ENCODE peak calls at places on chromosomes 6 and 20, in eight cellular contexts. M is Calu3, K is neural progenitor cell, W is cardiac fibroblast, O is endothelial cell, N is fibroblast of villous mesenchyme, X is mammary epithelial cell, Z is cardiac muscle cell. C is an unnamed sample.

GRCh38 chr20:24723953-24724352 is 225.1 kb upstream of the CST7 start:
- DNase-seq in K (no peak), M (no peak), O (no peak), Z (no peak), W (no peak), X (no peak), N (no peak), C (no peak)

GRCh38 chr6:170271771-170272314 is 19.0 kb downstream of the DLL1 start:
- DNase-seq in K (no peak), W (no peak), X (no peak), O (no peak), Z (no peak), M (no peak), N (no peak), C (no peak)

GRCh38 chr20:37596890-37597539 is 69.3 kb upstream of the BLCAP start:
- DNase-seq in W (no peak), O (no peak), Z (no peak), M (no peak), N (no peak), X (no peak), K (no peak), C (peak; percentile 20)

GRCh38 chr6:29552512-29553051 is 7.0 kb downstream of the UBD start:
- DNase-seq in N (peak; percentile 85), X (peak; percentile 53), O (no peak), M (no peak), W (peak; percentile 83), K (peak; percentile 35), Z (peak; percentile 79), C (no peak)

GRCh38 chr6:163926642-163927041 is 512.1 kb downstream of the QKI start:
- DNase-seq in O (no peak), M (no peak), W (no peak), N (no peak), X (no peak), Z (no peak), K (no peak), C (no peak)

GRCh38 chr6:87407531-87407895 is 259 bp upstream of the CFAP206 start:
- DNase-seq in K (no peak), O (no peak), Z (peak; percentile 57), N (peak; percentile 56), X (no peak), M (peak; percentile 44), W (peak; percentile 62), C (no peak)

GRCh38 chr6:149544646-149545257 is 1.1 kb downstream of the PPIL4 start:
- DNase-seq in X (peak; percentile 24), W (no peak), N (no peak), M (no peak), K (no peak), O (no peak), Z (no peak), C (no peak)

GRCh38 chr20:14512856-14513255 is 175.4 kb upstream of the FLRT3 start:
- DNase-seq in X (no peak), O (no peak), N (no peak), K (no peak), M (no peak), W (no peak), Z (no peak), C (no peak)

GRCh38 chr6:127816643-127817042 is 84.2 kb downstream of the THEMIS start:
- DNase-seq in W (no peak), Z (no peak), M (no peak), O (no peak), X (no peak), K (no peak), N (no peak), C (no peak)

GRCh38 chr20:32040142-32040953 is 11.7 kb upstream of the HCK start:
- DNase-seq in M (no peak), K (no peak), X (peak; percentile 27), O (no peak), W (no peak), N (no peak), Z (no peak), C (no peak)

GRCh38 chr20:23162887-23163286 is 76.8 kb upstream of the CD93 start:
- DNase-seq in X (no peak), Z (no peak), K (no peak), M (no peak), O (no peak), N (no peak), W (no peak), C (no peak)

GRCh38 chr6:85771925-85772430 is 129.3 kb upstream of the SYNCRIP start:
- DNase-seq in K (peak; percentile 4), W (no peak), O (no peak), N (no peak), M (no peak), Z (no peak), X (no peak), C (no peak)

GRCh38 chr6:157762636-157763035 is 60.4 kb upstream of the SNX9 start:
- DNase-seq in X (no peak), W (peak; percentile 22), O (no peak), K (no peak), Z (no peak), M (no peak), N (peak; percentile 34), C (no peak)

GRCh38 chr20:10603378-10603777 is 70.4 kb downstream of the JAG1 start:
- DNase-seq in N (peak; percentile 53), O (no peak), Z (no peak), X (no peak), M (no peak), W (no peak), K (no peak), C (no peak)

GRCh38 chr20:58192567-58192966 is 35.9 kb downstream of the ANKRD60 start:
- DNase-seq in O (peak; percentile 48), Z (no peak), X (no peak), K (no peak), W (no peak), M (peak; percentile 30), N (no peak), C (peak; percentile 54)

GRCh38 chr6:40799296-40800020 is 212.3 kb upstream of the LRFN2 start:
- DNase-seq in X (no peak), Z (no peak), O (no peak), N (no peak), K (no peak), M (no peak), W (no peak), C (no peak)

GRCh38 chr6:20589266-20589665 is 55.0 kb downstream of the CDKAL1 start:
- DNase-seq in O (no peak), N (peak; percentile 25), X (no peak), W (no peak), M (peak; percentile 8), Z (peak; percentile 67), K (no peak), C (no peak)

GRCh38 chr6:153108320-153108719 is 22.8 kb downstream of the RGS17 start:
- DNase-seq in N (peak; percentile 49), K (peak; percentile 19), X (no peak), M (no peak), W (peak; percentile 54), O (no peak), Z (peak; percentile 53), C (no peak)

DNA sequence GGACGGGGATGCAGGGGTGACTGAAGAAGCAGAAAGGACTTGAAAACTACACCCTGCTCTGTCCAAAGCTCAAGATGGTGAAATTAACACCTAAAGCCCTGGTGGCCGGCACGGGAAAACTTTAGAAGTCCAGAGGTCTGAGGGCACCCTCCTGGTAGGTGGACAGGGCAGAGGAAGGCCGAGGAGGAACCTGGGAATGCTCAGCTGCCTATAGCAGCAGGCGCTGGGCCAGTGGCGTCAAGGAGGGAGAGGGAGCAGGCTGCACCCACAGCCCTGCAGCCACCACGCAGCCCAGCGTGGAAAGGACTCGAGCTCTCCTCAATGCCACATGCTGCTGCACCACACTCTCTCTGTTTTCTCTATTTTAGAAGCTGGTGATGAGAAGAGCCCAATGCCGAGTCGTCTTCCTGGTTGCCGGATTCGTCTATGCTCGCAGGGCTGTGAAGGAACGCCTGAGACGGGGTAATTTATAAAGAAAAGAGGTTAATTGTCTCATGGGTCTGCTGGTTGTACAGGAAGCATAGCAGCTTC is 248.3 kb upstream of the AFDN start:
- DNase-seq in N (no peak), X (no peak), M (no peak), Z (no peak), K (no peak), O (no peak), W (no peak), C (no peak)
- TF ChIP-seq CTCF in N (no peak), X (no peak), M (no peak), Z (no peak), K (no peak), O (no peak), W (no peak), C (no peak)

GRCh38 chr6:43147691-43148477 is 23.2 kb upstream of the SRF start:
- DNase-seq in N (no peak), W (no peak), O (no peak), X (no peak), K (no peak), M (no peak), Z (no peak), C (no peak)
- TF ChIP-seq CTCF in N (no peak), W (no peak), O (no peak), X (no peak), K (no peak), M (no peak), Z (no peak), C (no peak)

DNA sequence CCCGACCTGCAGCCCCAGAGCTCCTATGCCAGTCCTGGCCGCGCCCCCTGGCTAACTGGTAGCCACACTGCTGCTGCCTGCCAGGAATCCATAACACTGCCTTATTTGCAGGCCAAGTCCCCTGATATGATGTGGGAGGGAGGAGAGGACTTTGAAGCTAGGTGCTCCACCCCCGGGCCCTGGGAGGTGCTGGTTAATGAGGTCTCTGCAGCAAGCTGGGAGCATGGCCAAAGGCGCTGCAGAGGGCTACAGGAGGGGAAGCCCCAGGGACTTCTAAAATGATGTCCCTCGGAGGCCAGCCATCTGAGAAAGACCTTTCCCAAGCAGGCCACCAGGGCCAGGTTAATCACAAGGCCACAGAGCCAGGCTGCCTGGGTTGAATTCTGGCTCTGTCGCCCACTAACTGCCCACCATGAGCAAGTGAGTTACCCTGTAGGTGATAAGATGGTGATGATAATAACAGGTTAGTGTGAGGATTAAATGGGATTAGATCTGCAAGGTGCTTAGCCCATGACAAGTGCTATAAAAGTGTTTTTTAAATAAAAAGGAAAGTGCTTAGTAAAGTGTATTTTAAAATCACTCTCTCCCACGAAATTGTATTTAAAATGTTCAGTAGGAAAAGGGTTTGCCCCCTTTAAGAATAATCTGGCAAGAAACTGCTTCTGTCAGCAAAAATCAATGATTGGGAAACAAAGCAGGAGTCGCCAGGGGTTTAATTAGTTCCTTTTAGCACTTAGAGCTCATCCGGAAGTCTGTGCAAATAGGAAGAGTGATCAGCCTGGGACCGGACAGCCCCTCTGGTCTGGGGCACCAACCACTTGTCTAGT is 150.6 kb downstream of the GRM4 start:
- DNase-seq in Z (no peak), O (no peak), M (no peak), N (peak; percentile 3), W (no peak), X (no peak), K (no peak), C (no peak)
- TF ChIP-seq CTCF in Z (no peak), O (no peak), M (peak; percentile 11), N (no peak), W (no peak), X (no peak), K (no peak), C (no peak)

DNA sequence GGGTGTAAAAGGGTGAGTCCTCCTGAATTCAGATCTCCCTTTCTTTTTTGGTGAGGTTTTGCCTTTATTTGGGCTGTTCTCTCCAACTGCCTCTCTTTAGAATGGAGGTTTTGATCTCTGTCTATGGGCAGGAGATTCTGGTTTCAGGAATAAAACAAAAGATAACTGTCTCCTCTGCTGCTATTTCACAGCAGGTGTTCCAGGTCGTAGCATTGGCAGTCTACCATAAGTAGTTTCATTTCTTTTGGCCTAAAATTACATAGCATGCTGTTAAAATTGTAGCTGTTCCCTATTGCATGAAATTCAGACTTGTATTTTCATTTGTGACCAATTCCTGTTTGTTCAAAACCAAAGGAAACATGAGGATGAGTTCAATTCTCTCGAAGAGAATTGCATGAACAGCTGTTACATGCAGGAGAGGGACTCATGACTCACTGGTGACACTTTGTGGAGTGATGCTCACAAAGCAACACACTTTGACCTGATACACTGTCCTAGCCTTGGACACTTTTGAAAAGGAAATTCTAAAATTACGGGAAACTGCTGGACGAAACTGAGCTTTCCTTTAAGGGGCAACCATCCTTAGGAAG is 76.8 kb upstream of the SIRPG start:
- DNase-seq in M (no peak), W (peak; percentile 25), Z (no peak), K (no peak), N (no peak), O (no peak), X (peak; percentile 36), C (no peak)
- TF ChIP-seq CTCF in M (no peak), W (no peak), Z (no peak), K (peak; percentile 17), N (no peak), O (no peak), X (peak; percentile 8), C (no peak)